ENCODE peak calls at places on chromosomes 3 and 15, in four cellular contexts. B is H1, U is K562, H is HCT116. I is an unnamed sample.

GRCh38 chr3:76383781-76384180 is 598.4 kb upstream of the ZNF717 start:
- DNase-seq in H (no peak), B (no peak), U (no peak), I (no peak)

GRCh38 chr15:66293085-66293418 is 316 bp upstream of the DIS3L start:
- DNase-seq in U (no peak), H (no peak), B (no peak), I (no peak)

GRCh38 chr3:150078983-150079739 is 108.5 kb upstream of the PFN2 start:
- DNase-seq in H (no peak), U (no peak), B (no peak), I (no peak)

GRCh38 chr15:101318147-101318809 is 23.2 kb upstream of the SNRPA1 start:
- DNase-seq in U (no peak), H (no peak), B (no peak), I (no peak)

GRCh38 chr3:114624676-114625181 is 330.9 kb downstream of the TIGIT start:
- DNase-seq in B (no peak), U (no peak), H (peak), I (peak)

GRCh38 chr3:14538451-14539088 is 1.6 kb downstream of the GRIP2 start:
- DNase-seq in H (no peak), U (no peak), B (no peak), I (no peak)

GRCh38 chr3:120567370-120568197 is 28.6 kb upstream of the NDUFB4 start:
- DNase-seq in B (no peak), U (no peak), H (no peak), I (peak)

GRCh38 chr3:73052857-73053256 is 8.6 kb upstream of the EBLN2 start:
- DNase-seq in H (no peak), B (no peak), U (no peak), I (no peak)

GRCh38 chr3:20064796-20065564 is 24.7 kb downstream of the KAT2B start:
- DNase-seq in U (no peak), H (no peak), B (no peak), I (no peak)

GRCh38 chr15:70236306-70237103 is 138.8 kb upstream of the TLE3 start:
- DNase-seq in B (no peak), U (no peak), H (no peak), I (no peak)

GRCh38 chr15:62462721-62463120 is 297.6 kb upstream of the C2CD4B start:
- DNase-seq in H (no peak), B (no peak), U (no peak), I (no peak)

GRCh38 chr3:151559736-151560135 is 98.9 kb upstream of the IGSF10 start:
- DNase-seq in H (no peak), B (no peak), U (no peak), I (no peak)

GRCh38 chr3:53485675-53486365 is 8.6 kb upstream of the CACNA1D start:
- DNase-seq in U (no peak), H (no peak), B (no peak), I (no peak)

GRCh38 chr3:37257581-37257980 is 83.2 kb upstream of the LRRFIP2 start:
- DNase-seq in B (no peak), U (no peak), H (no peak), I (no peak)

GRCh38 chr3:37259291-37259690 is 84.9 kb upstream of the LRRFIP2 start:
- DNase-seq in U (no peak), H (no peak), B (no peak), I (no peak)

GRCh38 chr3:37266809-37267208 is 92.4 kb upstream of the LRRFIP2 start:
- DNase-seq in U (no peak), B (no peak), H (no peak), I (no peak)

GRCh38 chr3:37262816-37263393 is 88.5 kb upstream of the LRRFIP2 start:
- DNase-seq in H (no peak), U (no peak), B (no peak), I (no peak)
- TF ChIP-seq FOSL1 in H (no peak), U (no peak), B (no peak), I (no peak)

GRCh38 chr3:12985148-12985547 is 88.1 kb downstream of the IQSEC1 start:
- DNase-seq in U (no peak), H (no peak), B (no peak), I (no peak)

GRCh38 chr3:12986521-12986920 is 86.7 kb downstream of the IQSEC1 start:
- DNase-seq in B (no peak), U (no peak), H (no peak), I (no peak)

GRCh38 chr3:12987602-12988001 is 85.6 kb downstream of the IQSEC1 start:
- DNase-seq in U (no peak), H (no peak), B (no peak), I (no peak)

GRCh38 chr3:12986031-12986430 is 87.2 kb downstream of the IQSEC1 start:
- DNase-seq in B (no peak), U (no peak), H (no peak), I (no peak)

DNA sequence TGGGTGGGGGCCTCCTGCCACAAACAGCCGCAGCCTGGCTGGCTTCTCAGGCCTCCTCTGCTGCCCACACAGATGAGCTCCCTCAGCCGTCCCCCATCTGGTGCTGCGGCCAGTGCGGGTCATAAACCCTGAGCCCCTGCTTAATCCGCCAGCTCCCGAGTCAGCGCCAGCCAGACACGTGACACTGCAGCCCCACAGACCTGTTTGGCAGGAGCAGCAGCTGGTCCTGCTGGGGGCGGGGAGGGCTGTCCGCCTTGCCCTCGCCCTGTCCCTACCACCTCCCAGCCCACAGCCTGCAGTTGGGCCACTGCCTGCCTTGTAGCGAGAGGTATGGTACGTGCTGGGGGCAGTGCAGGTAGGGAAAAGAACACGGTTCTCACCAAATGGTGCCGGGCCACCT is 86.2 kb downstream of the IQSEC1 start:
- DNase-seq in B (no peak), U (no peak), H (no peak), I (no peak)
- TF ChIP-seq FOSL1 in B (no peak), U (no peak), H (no peak), I (no peak)

GRCh38 chr3:63864008-63864871 is 573 bp downstream of the ATXN7 start:
- DNase-seq in H (no peak), B (no peak), U (peak), I (no peak)

GRCh38 chr3:63861306-63861705 is 2.3 kb downstream of the THOC7 start:
- DNase-seq in U (no peak), H (no peak), B (no peak), I (no peak)

GRCh38 chr3:63867225-63867624 is 3.6 kb downstream of the ATXN7 start:
- DNase-seq in U (no peak), H (no peak), B (no peak), I (no peak)

GRCh38 chr3:63862804-63863149 is 828 bp downstream of the THOC7 start:
- DNase-seq in H (no peak), U (no peak), B (no peak), I (peak)

DNA sequence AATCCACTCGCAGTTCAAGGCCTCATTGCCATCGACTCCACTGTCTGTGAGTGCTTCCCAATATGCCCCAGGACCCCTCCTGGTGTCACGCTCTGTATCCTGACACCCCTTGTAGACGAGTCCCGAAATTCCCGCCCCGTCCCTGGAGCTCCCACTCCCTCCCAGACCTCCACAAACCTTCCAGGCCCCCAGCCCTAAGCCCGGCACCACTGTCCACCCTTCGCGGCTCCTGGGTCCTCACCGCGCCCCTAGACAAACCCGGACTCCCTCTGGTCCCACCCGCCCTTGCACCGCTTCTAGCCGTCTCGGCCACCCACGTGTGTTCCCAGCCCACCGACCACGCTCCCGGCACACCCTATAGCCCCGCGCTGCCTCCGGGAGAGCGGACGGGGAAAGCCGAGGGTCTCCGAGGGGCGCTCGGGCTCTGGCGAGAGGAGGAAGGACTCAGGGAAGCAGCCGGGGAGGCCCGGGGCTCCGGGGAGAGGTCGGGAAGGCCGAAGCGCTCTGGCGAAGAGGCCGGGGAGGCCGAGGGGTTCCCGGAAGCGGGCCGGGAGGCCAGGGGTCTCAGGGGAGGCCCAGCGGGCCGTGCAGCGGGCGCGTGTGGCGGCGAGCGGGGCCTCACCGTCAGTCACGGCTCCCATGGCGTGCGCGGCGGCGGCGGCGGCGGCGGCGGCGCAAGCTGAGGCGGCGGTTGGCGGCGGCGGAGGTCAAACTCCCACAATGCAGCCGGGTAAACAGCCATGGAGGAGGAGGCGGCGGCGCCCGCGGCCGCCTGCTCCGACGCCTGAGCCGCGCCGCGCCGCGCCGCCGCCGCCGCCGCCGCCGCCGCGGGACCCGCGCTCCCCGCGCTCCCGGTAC is at the start of the genes ATXN7 and THOC7:
- DNase-seq in H (no peak), B (peak), U (peak), I (peak)
- TF ChIP-seq FOSL1 in H (no peak), B (no peak), U (no peak), I (no peak)

GRCh38 chr3:65291448-65292091 is 603.8 kb upstream of the ADAMTS9 start:
- DNase-seq in U (no peak), B (no peak), H (no peak), I (peak)

GRCh38 chr3:65285956-65286355 is 598.2 kb upstream of the ADAMTS9 start:
- DNase-seq in H (no peak), B (no peak), U (no peak), I (no peak)

GRCh38 chr3:65284971-65285370 is 597.2 kb upstream of the ADAMTS9 start:
- DNase-seq in B (no peak), U (no peak), H (no peak), I (no peak)

DNA sequence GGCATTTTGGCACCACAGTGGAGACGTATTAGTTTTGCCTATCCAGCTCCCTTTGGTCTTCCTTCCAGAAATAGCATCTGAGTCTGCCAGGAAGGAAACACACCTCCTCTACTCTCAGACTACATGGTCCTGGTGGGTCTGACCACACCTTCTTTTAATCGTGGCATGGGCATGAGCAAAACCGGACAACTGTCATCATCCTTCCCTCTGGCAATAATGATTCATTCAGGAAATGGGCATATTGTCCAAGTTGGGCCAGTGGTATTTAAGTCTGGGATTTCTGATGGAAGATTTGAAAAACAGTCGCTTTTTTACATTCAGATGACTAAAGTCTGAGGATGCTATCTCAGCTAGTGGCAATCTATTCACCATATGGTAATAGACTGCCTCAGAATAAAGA is 601.0 kb upstream of the ADAMTS9 start:
- DNase-seq in H (no peak), B (no peak), U (no peak), I (no peak)
- TF ChIP-seq FOSL1 in H (no peak), B (no peak), U (no peak), I (no peak)

GRCh38 chr3:191628561-191628960 is 167.6 kb downstream of the PYDC2 start:
- DNase-seq in H (no peak), U (no peak), B (no peak), I (no peak)

GRCh38 chr3:191624299-191624698 is 163.3 kb downstream of the PYDC2 start:
- DNase-seq in H (no peak), B (no peak), U (no peak), I (no peak)

GRCh38 chr3:191627064-191627463 is 166.1 kb downstream of the PYDC2 start:
- DNase-seq in U (no peak), H (no peak), B (no peak), I (no peak)
- TF ChIP-seq FOSL1 in U (no peak), H (no peak), B (no peak), I (no peak)

DNA sequence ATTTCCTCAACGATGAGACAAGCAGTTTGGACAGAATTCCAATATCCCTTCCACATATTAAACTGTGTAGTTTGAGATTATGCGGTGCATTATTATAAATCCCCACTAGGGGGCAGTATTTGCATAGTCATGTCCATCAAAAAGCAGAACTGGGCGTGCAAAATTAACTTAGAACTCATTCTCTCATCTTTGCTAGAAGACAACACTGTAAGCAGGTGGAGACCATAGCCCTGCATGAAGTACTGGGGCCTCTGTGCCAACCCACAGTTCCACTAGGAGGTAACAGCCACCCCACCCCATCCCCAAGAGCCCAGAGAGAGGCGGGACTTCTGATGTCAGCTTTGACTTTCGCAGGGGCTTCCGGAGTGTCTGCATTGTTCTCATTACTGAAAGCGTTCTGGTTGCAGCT is 106.6 kb upstream of the TMC3 start:
- DNase-seq in B (peak), U (peak), H (peak), I (peak)
- TF ChIP-seq FOSL1 in B (no peak), U (no peak), H (no peak), I (no peak)

I was measured in HepG2.